ENCODE peak calls at places on chromosomes 11 and 22, in four cellular contexts. P is OCI-LY7, V is choroid plexus epithelial cell, F is left ventricle myocardium inferior. Q is an unnamed sample.
A peak's percentile ranks its signal among the peaks of the same experiment; 100 is the strongest.

GRCh38 chr22:46942816-46943783 is 180.7 kb downstream of the TBC1D22A start:
- DNase-seq in P (no peak), V (no peak), F (peak; percentile 41), Q (no peak)

GRCh38 chr22:20023214-20023613 is 2.3 kb downstream of the TANGO2 start:
- DNase-seq in P (no peak), V (no peak), F (no peak), Q (no peak)

GRCh38 chr11:118789501-118790356 is 1.2 kb downstream of the DDX6 start:
- DNase-seq in P (peak; percentile 68), V (peak; percentile 46), F (no peak), Q (no peak)

GRCh38 chr11:94876645-94877445 is 96.5 kb downstream of the CWC15 start:
- DNase-seq in P (no peak), V (peak; percentile 99), F (peak; percentile 79), Q (no peak)

GRCh38 chr22:43897751-43898261 is 6.0 kb upstream of the PNPLA5 start:
- DNase-seq in P (no peak), V (peak; percentile 66), F (no peak), Q (no peak)

GRCh38 chr22:25219948-25220442 is 556 bp downstream of the CRYBB2 start:
- DNase-seq in P (no peak), V (no peak), F (no peak), Q (no peak)

GRCh38 chr11:6674198-6674597 is 8.9 kb downstream of the MRPL17 start:
- DNase-seq in P (no peak), V (no peak), F (no peak), Q (no peak)

GRCh38 chr11:111059726-111060125 is 185.8 kb upstream of the POU2AF2 start:
- DNase-seq in P (no peak), V (peak; percentile 17), F (no peak), Q (no peak)

GRCh38 chr11:86182976-86183584 is 61.5 kb upstream of the EED start:
- DNase-seq in P (peak; percentile 11), V (peak; percentile 32), F (no peak), Q (no peak)

GRCh38 chr22:30247974-30248373 is 1.4 kb upstream of the LIF start:
- DNase-seq in P (no peak), V (no peak), F (no peak), Q (no peak)

GRCh38 chr11:94171693-94172440 is 43.2 kb downstream of the PANX1 start:
- DNase-seq in P (peak; percentile 39), V (peak; percentile 59), F (no peak), Q (peak; percentile 50)

GRCh38 chr11:69718147-69718546 is 14.3 kb upstream of the FGF19 start:
- DNase-seq in P (peak; percentile 90), V (peak; percentile 56), F (peak; percentile 36), Q (peak; percentile 88)
- TF ChIP-seq CTCF in P (peak; percentile 84), V (peak; percentile 80), F (peak; percentile 66), Q (peak; percentile 89)

GRCh38 chr11:122850076-122850631 is 11.9 kb downstream of the CRTAM start:
- DNase-seq in P (no peak), V (peak; percentile 64), F (no peak), Q (no peak)

GRCh38 chr11:122853261-122853660 is 15.0 kb downstream of the CRTAM start:
- DNase-seq in P (no peak), V (no peak), F (no peak), Q (no peak)

GRCh38 chr11:122851366-122852011 is 13.2 kb downstream of the CRTAM start:
- DNase-seq in P (peak; percentile 65), V (no peak), F (no peak), Q (no peak)

GRCh38 chr11:122852071-122852831 is 14.0 kb downstream of the CRTAM start:
- DNase-seq in P (no peak), V (peak; percentile 31), F (no peak), Q (no peak)

GRCh38 chr11:122853971-122854446 is 15.7 kb downstream of the CRTAM start:
- DNase-seq in P (peak; percentile 74), V (peak; percentile 90), F (no peak), Q (no peak)
- TF ChIP-seq CTCF in P (peak; percentile 97), V (peak; percentile 67), F (peak; percentile 78), Q (peak; percentile 89)

GRCh38 chr22:21947040-21948014 is 5.3 kb downstream of the PPM1F start:
- DNase-seq in P (no peak), V (peak; percentile 72), F (no peak), Q (no peak)
- TF ChIP-seq CTCF in P (peak; percentile 47), V (peak; percentile 74), F (peak; percentile 62), Q (peak; percentile 42)

GRCh38 chr11:61695917-61696316 is 15.7 kb downstream of the DAGLA start:
- DNase-seq in P (no peak), V (peak; percentile 65), F (peak; percentile 79), Q (no peak)
- TF ChIP-seq CTCF in P (no peak), V (peak; percentile 15), F (peak; percentile 20), Q (no peak)

GRCh38 chr11:415640-416041 is 842 bp upstream of the SIGIRR start:
- DNase-seq in P (no peak), V (no peak), F (no peak), Q (no peak)
- TF ChIP-seq CTCF in P (peak; percentile 35), V (no peak), F (no peak), Q (no peak)

GRCh38 chr22:41830174-41830573 is 2.7 kb upstream of the SREBF2 start:
- DNase-seq in P (peak; percentile 34), V (no peak), F (no peak), Q (no peak)
- TF ChIP-seq CTCF in P (peak; percentile 45), V (no peak), F (no peak), Q (no peak)

GRCh38 chr11:11038339-11039248 is 180.7 kb upstream of the ZBED5 start:
- DNase-seq in P (no peak), V (no peak), F (no peak), Q (no peak)

GRCh38 chr11:11035331-11035730 is 177.5 kb upstream of the ZBED5 start:
- DNase-seq in P (no peak), V (peak; percentile 61), F (no peak), Q (no peak)

GRCh38 chr11:11034476-11034875 is 176.6 kb upstream of the ZBED5 start:
- DNase-seq in P (no peak), V (no peak), F (no peak), Q (no peak)

GRCh38 chr11:11037162-11037732 is 179.4 kb upstream of the ZBED5 start:
- DNase-seq in P (no peak), V (no peak), F (no peak), Q (no peak)

GRCh38 chr11:11036185-11037161 is 178.6 kb upstream of the ZBED5 start:
- DNase-seq in P (peak; percentile 76), V (peak; percentile 85), F (no peak), Q (no peak)
- TF ChIP-seq CTCF in P (peak; percentile 83), V (peak; percentile 75), F (peak; percentile 83), Q (peak; percentile 68)

DNA sequence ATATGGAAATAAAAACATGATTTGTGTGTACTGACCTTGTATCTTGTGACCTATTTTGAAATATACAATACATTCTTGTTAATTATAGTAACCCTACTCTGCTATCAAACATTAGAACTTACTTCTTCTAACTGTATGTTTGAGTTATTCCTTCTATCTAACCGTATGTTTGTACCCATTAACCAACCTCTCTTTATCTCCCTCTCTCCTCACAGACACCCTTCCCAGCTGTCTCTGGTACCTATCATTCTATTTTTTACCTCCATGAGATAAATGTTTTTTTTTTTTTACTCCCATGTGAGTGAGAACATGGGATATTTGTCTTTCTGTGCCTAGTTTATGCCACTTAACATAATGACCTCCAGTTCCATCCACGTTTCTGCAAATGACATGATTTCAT is 128.7 kb downstream of the DDX10 start:
- DNase-seq in P (no peak), V (no peak), F (no peak), Q (no peak)
- TF ChIP-seq CTCF in P (no peak), V (no peak), F (no peak), Q (no peak)

GRCh38 chr22:49046546-49047305 is 780.9 kb downstream of the BRD1 start:
- DNase-seq in P (peak; percentile 70), V (no peak), F (no peak), Q (no peak)
- TF ChIP-seq CTCF in P (peak; percentile 77), V (no peak), F (peak; percentile 54), Q (no peak)

Q was measured in glutamatergic neuron.